ENCODE peak calls at places on chromosomes 12 and 14, in nine cellular contexts. W, E, X, N, G, O, B, R and V are unnamed samples.

GRCh38 chr12:66352197-66352596 is 49.9 kb downstream of the HELB start:
- DNase-seq in W (peak), E (no peak), X (peak), N (no peak), G (no peak), O (no peak), B (no peak), R (no peak), V (peak)

GRCh38 chr12:99387661-99388060 is 259.9 kb upstream of the GARIN6 start:
- DNase-seq in W (no peak), E (no peak), X (no peak), N (no peak), G (no peak), O (no peak), B (no peak), R (no peak), V (no peak)

GRCh38 chr14:21020977-21021545 is 3.8 kb downstream of the NDRG2 start:
- DNase-seq in W (no peak), E (no peak), X (no peak), N (no peak), G (no peak), O (no peak), B (no peak), R (no peak), V (no peak)

GRCh38 chr12:43914923-43915468 is 79.1 kb downstream of the TMEM117 start:
- DNase-seq in W (peak), E (no peak), X (no peak), N (no peak), G (no peak), O (no peak), B (no peak), R (no peak), V (peak)

GRCh38 chr12:8612629-8613028 is at the start of gene AICDA:
- DNase-seq in W (no peak), E (no peak), X (no peak), N (no peak), G (no peak), O (no peak), B (no peak), R (no peak), V (no peak)

GRCh38 chr14:95489163-95489887 is 27.1 kb downstream of the SYNE3 start:
- DNase-seq in W (no peak), E (peak), X (no peak), N (no peak), G (no peak), O (no peak), B (no peak), R (peak), V (no peak)

GRCh38 chr14:72675126-72675525 is 218.8 kb downstream of the DPF3 start:
- DNase-seq in W (no peak), E (no peak), X (no peak), N (no peak), G (no peak), O (no peak), B (no peak), R (no peak), V (no peak)

GRCh38 chr12:101230547-101230946 is 20.5 kb upstream of the SLC5A8 start:
- DNase-seq in W (peak), E (peak), X (no peak), N (peak), G (no peak), O (no peak), B (no peak), R (no peak), V (peak)

GRCh38 chr12:28140404-28140803 is 49.9 kb upstream of the CCDC91 start:
- DNase-seq in W (no peak), E (no peak), X (no peak), N (no peak), G (no peak), O (no peak), B (no peak), R (no peak), V (no peak)

GRCh38 chr14:75905505-75905904 is 76.3 kb downstream of the TGFB3 start:
- DNase-seq in W (no peak), E (peak), X (no peak), N (no peak), G (no peak), O (no peak), B (no peak), R (peak), V (peak)

GRCh38 chr14:29906256-29906885 is 21.3 kb downstream of the PRKD1 start:
- DNase-seq in W (peak), E (peak), X (no peak), N (peak), G (no peak), O (no peak), B (no peak), R (no peak), V (peak)

GRCh38 chr14:84375235-84375634 is 1154.7 kb upstream of the FLRT2 start:
- DNase-seq in W (peak), E (peak), X (no peak), N (no peak), G (no peak), O (no peak), B (no peak), R (no peak), V (peak)

GRCh38 chr12:6285063-6285477 is 25.4 kb upstream of the PLEKHG6 start:
- DNase-seq in W (peak), E (peak), X (peak), N (no peak), G (peak), O (peak), B (peak), R (no peak), V (peak)

GRCh38 chr12:77751939-77752338 is 78.8 kb upstream of the NAV3 start:
- DNase-seq in W (no peak), E (peak), X (no peak), N (no peak), G (no peak), O (peak), B (peak), R (no peak), V (peak)

GRCh38 chr12:89971880-89972279 is 263.2 kb upstream of the ATP2B1 start:
- DNase-seq in W (no peak), E (no peak), X (no peak), N (no peak), G (no peak), O (no peak), B (no peak), R (no peak), V (no peak)

GRCh38 chr14:77786148-77786547 is 13.8 kb upstream of the ADCK1 start:
- DNase-seq in W (no peak), E (no peak), X (no peak), N (no peak), G (no peak), O (no peak), B (no peak), R (no peak), V (no peak)

GRCh38 chr12:68102163-68102562 is 57.4 kb downstream of the IFNG start:
- DNase-seq in W (no peak), E (no peak), X (no peak), N (no peak), G (no peak), O (no peak), B (no peak), R (no peak), V (no peak)

GRCh38 chr12:70885952-70886351 is 34.6 kb downstream of the PTPRR start:
- DNase-seq in W (no peak), E (no peak), X (no peak), N (no peak), G (no peak), O (no peak), B (no peak), R (no peak), V (no peak)

GRCh38 chr14:51562816-51563215 is 88.9 kb upstream of the FRMD6 start:
- DNase-seq in W (peak), E (peak), X (no peak), N (no peak), G (no peak), O (no peak), B (no peak), R (no peak), V (peak)

GRCh38 chr12:53703746-53704145 is 23.5 kb downstream of the CALCOCO1 start:
- DNase-seq in W (peak), E (peak), X (no peak), N (no peak), G (no peak), O (no peak), B (no peak), R (no peak), V (no peak)

GRCh38 chr12:31021809-31022492 is 51.7 kb upstream of the DDX11 start:
- DNase-seq in W (no peak), E (no peak), X (no peak), N (no peak), G (no peak), O (no peak), B (no peak), R (peak), V (no peak)

GRCh38 chr14:102870994-102871831 is 51.2 kb upstream of the AMN start:
- DNase-seq in W (no peak), E (no peak), X (peak), N (no peak), G (no peak), O (no peak), B (no peak), R (peak), V (no peak)

GRCh38 chr12:56128669-56129209 is 672 bp downstream of the ESYT1 start:
- DNase-seq in W (peak), E (no peak), X (no peak), N (no peak), G (peak), O (no peak), B (no peak), R (no peak), V (peak)

GRCh38 chr14:33646692-33647260 is 304.1 kb downstream of the EGLN3 start:
- DNase-seq in W (peak), E (peak), X (no peak), N (peak), G (no peak), O (no peak), B (no peak), R (no peak), V (peak)